ENCODE peak calls at places on chromosomes 3 and 15, in eight cellular contexts. One of them, this sample, is unnamed.

GRCh38 chr3:73235768-73236167 is 174.3 kb downstream of the EBLN2 start:
- DNase-seq in NCI-H345: no peak
- DNase-seq in fibroblast of the conjunctiva: no peak
- DNase-seq in activated CD8-positive, alpha-beta memory T cell treated with anti-CD3 and anti-CD28 coated beads for 48 hours: no peak
- DNase-seq in Right ventricle myocardium superior: no peak
- DNase-seq in GM20000: no peak
- DNase-seq in AG09309: no peak
- DNase-seq in AG04449: no peak
- DNase-seq in this sample: no peak

GRCh38 chr3:120673116-120673515 is 8.9 kb downstream of the HGD start:
- DNase-seq in activated CD8-positive, alpha-beta memory T cell treated with anti-CD3 and anti-CD28 coated beads for 48 hours: no peak
- DNase-seq in AG09309: no peak
- DNase-seq in AG04449: no peak
- DNase-seq in fibroblast of the conjunctiva: no peak
- DNase-seq in Right ventricle myocardium superior: no peak
- DNase-seq in NCI-H345: no peak
- DNase-seq in GM20000: no peak
- DNase-seq in this sample: no peak

GRCh38 chr15:39472661-39473657 is 107.9 kb upstream of the THBS1 start:
- DNase-seq in NCI-H345: no peak
- DNase-seq in AG04449: peak; percentile 57
- DNase-seq in activated CD8-positive, alpha-beta memory T cell treated with anti-CD3 and anti-CD28 coated beads for 48 hours: no peak
- DNase-seq in AG09309: peak; percentile 89
- DNase-seq in GM20000: no peak
- DNase-seq in fibroblast of the conjunctiva: peak; percentile 85
- DNase-seq in Right ventricle myocardium superior: peak; percentile 85
- DNase-seq in this sample: peak; percentile 97

GRCh38 chr3:11548721-11549131 is 95.0 kb downstream of the VGLL4 start:
- DNase-seq in fibroblast of the conjunctiva: no peak
- DNase-seq in AG09309: no peak
- DNase-seq in NCI-H345: peak; percentile 68
- DNase-seq in activated CD8-positive, alpha-beta memory T cell treated with anti-CD3 and anti-CD28 coated beads for 48 hours: no peak
- DNase-seq in GM20000: no peak
- DNase-seq in Right ventricle myocardium superior: no peak
- DNase-seq in AG04449: peak; percentile 46
- DNase-seq in this sample: peak; percentile 70

GRCh38 chr3:16067837-16068471 is 106.5 kb upstream of the GALNT15 start:
- DNase-seq in AG04449: no peak
- DNase-seq in activated CD8-positive, alpha-beta memory T cell treated with anti-CD3 and anti-CD28 coated beads for 48 hours: no peak
- DNase-seq in AG09309: peak; percentile 69
- DNase-seq in fibroblast of the conjunctiva: no peak
- DNase-seq in NCI-H345: no peak
- DNase-seq in Right ventricle myocardium superior: no peak
- DNase-seq in GM20000: no peak
- DNase-seq in this sample: peak; percentile 77

GRCh38 chr3:21328982-21329381 is 422.0 kb downstream of the ZNF385D start:
- DNase-seq in NCI-H345: no peak
- DNase-seq in AG04449: no peak
- DNase-seq in fibroblast of the conjunctiva: no peak
- DNase-seq in activated CD8-positive, alpha-beta memory T cell treated with anti-CD3 and anti-CD28 coated beads for 48 hours: no peak
- DNase-seq in Right ventricle myocardium superior: no peak
- DNase-seq in GM20000: no peak
- DNase-seq in AG09309: no peak
- DNase-seq in this sample: no peak

GRCh38 chr15:80996247-80996646 is 4.5 kb upstream of the TLNRD1 start:
- DNase-seq in Right ventricle myocardium superior: no peak
- DNase-seq in GM20000: no peak
- DNase-seq in fibroblast of the conjunctiva: no peak
- DNase-seq in NCI-H345: no peak
- DNase-seq in AG09309: no peak
- DNase-seq in activated CD8-positive, alpha-beta memory T cell treated with anti-CD3 and anti-CD28 coated beads for 48 hours: no peak
- DNase-seq in AG04449: no peak
- DNase-seq in this sample: no peak

GRCh38 chr3:48798998-48799397 is 48.7 kb downstream of the PRKAR2A start:
- DNase-seq in Right ventricle myocardium superior: no peak
- DNase-seq in NCI-H345: no peak
- DNase-seq in GM20000: no peak
- DNase-seq in activated CD8-positive, alpha-beta memory T cell treated with anti-CD3 and anti-CD28 coated beads for 48 hours: no peak
- DNase-seq in AG09309: no peak
- DNase-seq in fibroblast of the conjunctiva: no peak
- DNase-seq in AG04449: no peak
- DNase-seq in this sample: no peak

GRCh38 chr3:51966016-51966415 is 1.2 kb downstream of the PCBP4 start:
- DNase-seq in activated CD8-positive, alpha-beta memory T cell treated with anti-CD3 and anti-CD28 coated beads for 48 hours: no peak
- DNase-seq in GM20000: peak; percentile 8
- DNase-seq in AG04449: no peak
- DNase-seq in fibroblast of the conjunctiva: no peak
- DNase-seq in NCI-H345: no peak
- DNase-seq in Right ventricle myocardium superior: no peak
- DNase-seq in AG09309: no peak
- DNase-seq in this sample: no peak